ENCODE peak calls at places on chromosomes 4 and X, in six cellular contexts. J is nephron progenitor cell, Y is brain microvascular endothelial cell, B is AG10803, D is AG09309, G is IMR-90. Q is an unnamed sample.

GRCh38 chrX:67520671-67521070 is 23.1 kb upstream of the AR start:
- DNase-seq in D (no peak), G (no peak), J (no peak), B (no peak), Y (no peak), Q (no peak)

GRCh38 chr4:7956306-7957112 is 16.8 kb upstream of the AFAP1 start:
- DNase-seq in D (no peak), Y (no peak), B (peak; percentile 63), J (no peak), G (peak; percentile 80), Q (no peak)

GRCh38 chrX:112866175-112866574 is 25.5 kb upstream of the AMOT start:
- DNase-seq in Y (no peak), B (no peak), G (peak; percentile 52), D (no peak), J (no peak), Q (no peak)

GRCh38 chr4:157821814-157822213 is 351.0 kb downstream of the GASK1B start:
- DNase-seq in J (no peak), G (no peak), D (no peak), Y (no peak), B (no peak), Q (no peak)

GRCh38 chr4:99800332-99801004 is 16.2 kb upstream of the DAPP1 start:
- DNase-seq in Y (no peak), J (no peak), B (no peak), D (no peak), G (no peak), Q (no peak)

GRCh38 chrX:102745513-102746133 is 25.1 kb downstream of the GPRASP3 start:
- DNase-seq in G (no peak), J (no peak), D (no peak), B (no peak), Y (no peak), Q (no peak)

GRCh38 chr4:9608300-9608699 is 164.1 kb downstream of the DEFB131A start:
- DNase-seq in Y (no peak), G (no peak), B (no peak), J (no peak), D (no peak), Q (no peak)

GRCh38 chr4:41142946-41143720 is 71.2 kb downstream of the APBB2 start:
- DNase-seq in Y (peak; percentile 82), G (peak; percentile 92), B (peak; percentile 99), D (peak; percentile 96), J (no peak), Q (no peak)

GRCh38 chr4:27154706-27155105 is 294.1 kb downstream of the STIM2 start:
- DNase-seq in Y (peak; percentile 7), B (peak; percentile 25), G (peak; percentile 44), J (no peak), D (peak; percentile 43), Q (no peak)

GRCh38 chrX:68929332-68930150 is 100.7 kb downstream of the EFNB1 start:
- DNase-seq in D (no peak), G (peak; percentile 85), B (peak; percentile 56), Y (peak; percentile 58), J (no peak), Q (no peak)

GRCh38 chr4:170272959-170273358 is 183.2 kb upstream of the AADAT start:
- DNase-seq in Y (no peak), D (no peak), J (no peak), G (no peak), B (no peak), Q (no peak)

GRCh38 chr4:7261174-7261573 is 68.8 kb downstream of the SORCS2 start:
- DNase-seq in B (peak; percentile 64), J (no peak), D (no peak), Y (no peak), G (no peak), Q (no peak)

GRCh38 chr4:71595576-71596108 is 188.2 kb downstream of the GC start:
- DNase-seq in D (no peak), G (no peak), Y (no peak), B (peak; percentile 8), J (no peak), Q (no peak)

GRCh38 chrX:53321216-53321942 is 40.0 kb upstream of the IQSEC2 start:
- DNase-seq in B (no peak), J (no peak), D (no peak), G (no peak), Y (no peak), Q (no peak)

GRCh38 chrX:16695079-16695676 is 17.3 kb downstream of the CTPS2 start:
- DNase-seq in J (peak; percentile 81), Y (peak; percentile 70), B (peak; percentile 36), G (peak; percentile 65), D (no peak), Q (peak; percentile 80)

GRCh38 chr4:80913381-80913780 is 117.1 kb upstream of the BMP3 start:
- DNase-seq in D (no peak), G (no peak), Y (no peak), B (peak; percentile 7), J (no peak), Q (no peak)

GRCh38 chr4:12203945-12204344 is 775.3 kb upstream of the HS3ST1 start:
- DNase-seq in Y (no peak), J (no peak), G (no peak), B (no peak), D (no peak), Q (no peak)

GRCh38 chr4:54213812-54214211 is 15.3 kb upstream of the PDGFRA start:
- DNase-seq in G (no peak), B (no peak), D (no peak), J (no peak), Y (no peak), Q (no peak)

GRCh38 chrX:43827791-43828190 is 54.5 kb downstream of the MAOB start:
- DNase-seq in D (no peak), Y (no peak), G (no peak), J (no peak), B (no peak), Q (no peak)

GRCh38 chr4:120616-121015 is 3.7 kb upstream of the ZNF718 start:
- DNase-seq in J (no peak), G (no peak), Y (no peak), D (no peak), B (no peak), Q (no peak)

GRCh38 chr4:8703401-8703696 is 110.8 kb downstream of the CPZ start:
- DNase-seq in B (no peak), D (no peak), Y (no peak), J (no peak), G (no peak), Q (no peak)

GRCh38 chrX:151708821-151709220 is 7.0 kb upstream of the FATE1 start:
- DNase-seq in Y (no peak), D (no peak), G (no peak), B (no peak), J (no peak), Q (no peak)

GRCh38 chrX:28205126-28205525 is 223.9 kb upstream of the DCAF8L1 start:
- DNase-seq in Y (no peak), B (no peak), D (no peak), J (no peak), G (no peak), Q (no peak)

GRCh38 chr4:167897116-167897515 is 195.2 kb upstream of the ANXA10 start:
- DNase-seq in B (peak; percentile 62), G (peak; percentile 63), Y (peak; percentile 68), J (peak; percentile 18), D (peak; percentile 13), Q (peak; percentile 6)

GRCh38 chrX:30060718-30061117 is 154.6 kb upstream of the MAGEB2 start:
- DNase-seq in D (no peak), B (no peak), G (peak; percentile 21), J (peak; percentile 13), Y (peak; percentile 8), Q (no peak)

GRCh38 chrX:103442536-103442901 is 66.2 kb downstream of the BEX3 start:
- DNase-seq in D (no peak), J (no peak), Y (peak; percentile 44), G (peak; percentile 78), B (peak; percentile 35), Q (no peak)

GRCh38 chr4:11416767-11417113 is 12.0 kb downstream of the HS3ST1 start:
- DNase-seq in Y (no peak), G (no peak), B (no peak), J (no peak), D (no peak), Q (no peak)

DNA sequence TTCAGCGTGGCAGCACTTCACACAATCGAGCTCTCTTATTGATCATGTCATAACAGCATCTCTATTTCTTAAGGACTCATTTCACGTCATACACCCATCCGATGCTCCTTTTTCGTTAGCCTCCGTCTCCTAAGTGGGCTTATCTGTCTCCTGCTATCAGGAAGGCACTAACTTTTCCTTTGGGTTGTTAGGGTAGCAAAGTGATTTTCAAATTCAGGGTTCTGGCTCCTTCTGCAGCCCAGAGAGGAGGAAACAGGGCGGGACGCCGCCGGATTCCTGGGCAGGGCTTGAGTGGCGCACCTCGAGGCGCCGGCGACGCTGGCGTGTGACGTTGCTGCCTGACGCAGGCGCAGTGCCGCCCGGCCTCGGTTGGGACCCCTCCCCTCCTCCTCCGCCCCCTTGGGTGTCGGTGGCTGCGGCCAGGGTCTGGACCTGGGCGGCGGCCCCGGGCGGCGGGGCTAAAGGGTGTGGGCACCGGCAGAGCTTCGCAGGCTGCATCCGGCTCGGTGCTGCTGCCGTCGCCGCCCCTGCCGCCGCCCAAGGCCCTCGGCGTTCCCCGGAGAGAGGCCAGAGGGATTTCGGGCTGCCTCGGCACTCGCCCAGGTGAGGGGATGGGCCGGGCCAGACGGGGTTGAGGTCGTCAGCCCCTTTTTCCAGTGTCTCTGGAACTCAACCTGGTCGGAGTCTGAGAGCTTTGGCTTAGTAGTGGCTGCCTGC is at the start of gene BLTP1:
- DNase-seq in D (peak; percentile 17), Y (peak; percentile 73), B (peak; percentile 72), J (peak; percentile 92), G (peak; percentile 75), Q (peak; percentile 74)
- TF ChIP-seq CTCF in D (no peak), Y (no peak), B (peak; percentile 16), J (no peak), G (no peak), Q (no peak)

DNA sequence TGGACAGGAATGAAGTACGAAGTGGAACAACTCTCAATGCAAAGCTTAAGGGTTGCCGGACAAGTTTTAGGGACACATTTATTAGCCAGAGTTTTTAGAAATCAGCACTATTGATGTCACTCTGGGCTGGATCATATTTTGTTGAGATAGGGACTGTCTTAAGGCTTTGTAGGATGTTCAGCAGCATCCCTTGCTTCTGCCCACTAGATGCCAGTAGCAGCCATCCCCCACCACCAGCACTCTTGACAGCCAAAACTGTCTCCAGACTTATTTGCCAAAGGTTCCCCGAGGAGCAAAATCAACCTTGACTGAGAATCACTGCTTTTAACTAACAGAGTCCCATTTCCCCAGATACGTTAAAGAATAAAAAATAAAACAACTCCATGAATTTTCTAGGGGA is 1497.3 kb downstream of the STIM2 start:
- DNase-seq in D (peak; percentile 11), Y (no peak), G (peak; percentile 39), J (peak; percentile 8), B (peak; percentile 45), Q (no peak)
- TF ChIP-seq CTCF in D (peak; percentile 62), Y (peak; percentile 69), G (peak; percentile 40), J (peak; percentile 12), B (peak; percentile 53), Q (peak; percentile 38)

GRCh38 chr4:139530833-139531427 is 25.1 kb downstream of the SETD7 start:
- DNase-seq in J (peak; percentile 72), B (peak; percentile 18), Y (peak; percentile 49), D (no peak), G (no peak), Q (peak; percentile 77)
- TF ChIP-seq CTCF in J (peak; percentile 56), B (peak; percentile 63), Y (peak; percentile 82), D (peak; percentile 53), G (peak; percentile 55), Q (peak; percentile 73)

DNA sequence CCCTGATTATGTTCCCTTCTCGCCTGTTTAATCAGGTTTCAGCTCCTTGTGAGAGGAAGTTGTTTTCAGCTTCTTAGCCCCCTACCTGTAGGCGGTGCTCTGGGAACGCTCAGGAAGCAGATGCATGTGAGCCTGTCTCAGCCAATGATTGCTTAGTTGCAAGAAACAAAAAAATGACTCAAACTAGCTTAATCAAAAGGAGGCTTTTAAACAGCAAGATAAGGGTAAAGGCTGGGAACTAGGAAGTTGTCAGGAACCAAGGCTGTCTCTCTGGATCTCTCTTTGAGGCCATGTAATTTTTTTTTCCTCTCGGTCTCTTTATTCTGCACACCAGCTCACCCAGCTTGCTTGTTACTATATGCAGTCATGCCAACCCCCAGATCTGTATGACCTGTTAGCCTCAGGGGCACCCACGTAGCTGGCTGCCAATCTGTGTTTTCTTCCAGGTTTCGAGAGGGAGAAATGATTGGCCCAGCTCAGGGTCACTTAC is 109.1 kb downstream of the PTTG2 start:
- DNase-seq in Y (no peak), G (peak; percentile 89), J (peak; percentile 32), D (no peak), B (no peak), Q (no peak)
- TF ChIP-seq CTCF in Y (peak; percentile 70), G (peak; percentile 79), J (peak; percentile 24), D (peak; percentile 29), B (peak; percentile 25), Q (peak; percentile 57)

Q was measured in neural crest cell.